ENCODE peak calls at places on chromosomes 16 and 17, in nine cellular contexts. Y is HL-60; G is EL; E is activated T-helper 1 cell treated with Interleukin-2 at 50 U/mL for 16 hours; V is stimulated activated CD4-positive, alpha-beta T cell treated with anti-CD3 and anti-CD28 coated beads, Interleukin-2, amount 100 ng/mL, for 48 hours; P is activated T-cell treated with anti-CD3 and anti-CD28 coated beads for 1 hour; B is stromal cell of bone marrow; A is nucleus accumbens; L is GM23248. C is an unnamed sample.

GRCh38 chr16:28977703-28978641 is 3.4 kb downstream of the SPNS1 start:
- DNase-seq in B (no peak), G (no peak), A (no peak), Y (no peak), E (no peak), V (no peak), P (no peak), L (no peak), C (no peak)

GRCh38 chr16:75317101-75317522 is 65.7 kb upstream of the BCAR1 start:
- DNase-seq in G (no peak), P (no peak), E (no peak), V (no peak), B (no peak), L (peak), Y (no peak), A (no peak), C (peak)

GRCh38 chr16:66441586-66442375 is 14.7 kb downstream of the BEAN1 start:
- DNase-seq in V (no peak), L (peak), E (no peak), P (no peak), B (no peak), Y (no peak), G (peak), A (no peak), C (no peak)

GRCh38 chr17:19812407-19812806 is 55.3 kb downstream of the ULK2 start:
- DNase-seq in V (no peak), P (no peak), G (no peak), Y (no peak), A (no peak), E (no peak), L (peak), B (peak), C (peak)

GRCh38 chr17:35345926-35346771 is 27.3 kb downstream of the SLFN11 start:
- DNase-seq in A (no peak), E (peak), G (peak), P (no peak), L (peak), V (no peak), Y (peak), B (peak), C (peak)

GRCh38 chr16:11152205-11152604 is 103.8 kb downstream of the SOCS1 start:
- DNase-seq in G (no peak), L (no peak), V (no peak), E (no peak), P (no peak), B (no peak), Y (no peak), A (no peak), C (no peak)

GRCh38 chr17:59846391-59847165 is 46.2 kb downstream of the TUBD1 start:
- DNase-seq in G (peak), E (no peak), B (peak), A (no peak), L (peak), V (no peak), Y (no peak), P (no peak), C (peak)

GRCh38 chr16:53912155-53912554 is 208.2 kb downstream of the FTO start:
- DNase-seq in A (no peak), E (peak), L (no peak), G (no peak), Y (no peak), V (no peak), B (no peak), P (peak), C (no peak)

GRCh38 chr17:4357030-4357635 is 9.3 kb downstream of the UBE2G1 start:
- DNase-seq in L (no peak), G (no peak), E (no peak), A (no peak), V (no peak), B (no peak), Y (no peak), P (no peak), C (no peak)

GRCh38 chr17:44071198-44071520 is 624 bp downstream of the G6PC3 start:
- DNase-seq in L (no peak), E (no peak), A (no peak), Y (no peak), V (no peak), G (peak), P (no peak), B (no peak), C (no peak)

GRCh38 chr16:628321-629061 is 2.3 kb upstream of the WFIKKN1 start:
- DNase-seq in E (no peak), G (no peak), V (no peak), Y (no peak), B (no peak), A (no peak), P (no peak), L (no peak), C (no peak)

GRCh38 chr16:88695753-88696152 is 9.4 kb upstream of the SNAI3 start:
- DNase-seq in E (no peak), V (no peak), P (no peak), L (no peak), B (no peak), G (no peak), A (no peak), Y (no peak), C (no peak)

GRCh38 chr17:62188713-62189112 is 123.6 kb upstream of the MED13 start:
- DNase-seq in A (no peak), E (no peak), P (no peak), Y (no peak), B (no peak), G (no peak), V (no peak), L (no peak), C (no peak)

GRCh38 chr17:35244345-35245195 is 1.7 kb downstream of the SLFN5 start:
- DNase-seq in Y (no peak), P (peak), B (peak), V (peak), L (peak), E (peak), A (no peak), G (peak), C (peak)

GRCh38 chr16:54346046-54346445 is 59.5 kb upstream of the IRX3 start:
- DNase-seq in E (no peak), P (no peak), A (no peak), G (no peak), V (no peak), Y (no peak), L (peak), B (no peak), C (no peak)

GRCh38 chr17:47315451-47316266 is 8.1 kb upstream of the EFCAB13 start:
- DNase-seq in V (no peak), E (no peak), P (no peak), L (peak), G (peak), B (peak), Y (peak), A (no peak), C (peak)

GRCh38 chr16:89827383-89828198 is 684 bp upstream of the SPIRE2 start:
- DNase-seq in E (no peak), G (peak), A (peak), B (no peak), V (no peak), Y (no peak), P (no peak), L (peak), C (peak)

GRCh38 chr16:2035431-2036199 is 8.9 kb downstream of the NHERF2 start:
- DNase-seq in L (peak), G (peak), V (no peak), E (no peak), B (peak), Y (no peak), P (no peak), A (no peak), C (peak)

GRCh38 chr17:17439971-17440843 is 36.6 kb upstream of the MED9 start:
- DNase-seq in E (peak), G (peak), V (peak), B (no peak), A (peak), Y (no peak), P (peak), L (peak), C (peak)

GRCh38 chr16:77288222-77288621 is 89.0 kb downstream of the SYCE1L start:
- DNase-seq in G (peak), E (no peak), B (peak), V (no peak), L (peak), A (no peak), Y (no peak), P (no peak), C (peak)

GRCh38 chr16:50540711-50541007 is 7.5 kb upstream of the NKD1 start:
- DNase-seq in A (no peak), G (no peak), P (no peak), B (no peak), Y (no peak), V (no peak), E (no peak), L (no peak), C (no peak)

GRCh38 chr17:8237175-8237574 is 10.7 kb downstream of the CTC1 start:
- DNase-seq in P (no peak), B (no peak), V (no peak), G (no peak), A (no peak), Y (no peak), E (no peak), L (no peak), C (no peak)

GRCh38 chr17:37393352-37393751 is 13.3 kb downstream of the ACACA start:
- DNase-seq in E (no peak), G (no peak), P (no peak), V (no peak), Y (no peak), B (no peak), L (no peak), A (no peak), C (no peak)

GRCh38 chr16:10088380-10088793 is 93.8 kb downstream of the GRIN2A start:
- DNase-seq in B (peak), L (no peak), P (no peak), V (no peak), A (no peak), Y (no peak), E (no peak), G (no peak), C (no peak)

GRCh38 chr17:60862482-60862881 is 184.8 kb downstream of the BCAS3 start:
- DNase-seq in B (no peak), G (no peak), P (no peak), Y (no peak), E (no peak), L (no peak), A (no peak), V (no peak), C (no peak)

GRCh38 chr17:1193300-1193699 is 13.5 kb upstream of the ABR start:
- DNase-seq in V (no peak), B (no peak), P (no peak), A (no peak), E (no peak), L (no peak), Y (no peak), G (no peak), C (no peak)

GRCh38 chr17:49618112-49618611 is 42.5 kb downstream of the NXPH3 start:
- DNase-seq in P (no peak), V (no peak), E (no peak), G (no peak), Y (no peak), A (no peak), B (peak), L (peak), C (peak)

GRCh38 chr16:83143788-83144187 is 517.0 kb downstream of the CDH13 start:
- DNase-seq in L (no peak), G (peak), B (no peak), Y (no peak), P (no peak), E (no peak), A (no peak), V (no peak), C (no peak)

GRCh38 chr17:32516450-32516849 is 29.7 kb downstream of the CDK5R1 start:
- DNase-seq in Y (no peak), G (no peak), V (no peak), L (no peak), A (no peak), E (no peak), B (no peak), P (no peak), C (no peak)

GRCh38 chr17:74859439-74860228 is at the start of gene GRIN2C:
- DNase-seq in B (no peak), A (no peak), L (no peak), P (peak), G (no peak), E (peak), V (peak), Y (no peak), C (peak)

GRCh38 chr16:88132836-88133506 is 181.7 kb downstream of the BANP start:
- DNase-seq in B (no peak), G (no peak), Y (no peak), L (no peak), A (no peak), V (no peak), P (no peak), E (no peak), C (no peak)

GRCh38 chr16:65786916-65787315 is 579.6 kb upstream of the CDH5 start:
- DNase-seq in P (no peak), B (no peak), G (no peak), L (no peak), E (no peak), V (no peak), A (no peak), Y (no peak), C (no peak)

GRCh38 chr17:6384481-6384880 is 50.4 kb downstream of the AIPL1 start:
- DNase-seq in V (no peak), Y (no peak), B (no peak), L (no peak), E (no peak), G (no peak), P (no peak), A (no peak), C (no peak)